ENCODE peak calls at places on chromosomes 1 and 21, in six cellular contexts. One of them, this sample, is unnamed.

GRCh38 chr1:177820213-177820612 is 149.6 kb downstream of the SEC16B start:
- DNase-seq in bronchial epithelial cell: no peak
- DNase-seq in body of pancreas: no peak
- DNase-seq in sigmoid colon: no peak
- DNase-seq in NT2/D1: no peak
- DNase-seq in HFF-Myc: no peak
- DNase-seq in this sample: no peak

GRCh38 chr1:91997607-91998195 is 32.1 kb upstream of the EPHX4 start:
- DNase-seq in bronchial epithelial cell: peak
- DNase-seq in body of pancreas: peak
- DNase-seq in sigmoid colon: no peak
- DNase-seq in NT2/D1: peak
- DNase-seq in HFF-Myc: peak
- DNase-seq in this sample: peak

GRCh38 chr1:214002472-214002871 is 14.7 kb downstream of the PROX1 start:
- DNase-seq in bronchial epithelial cell: peak
- DNase-seq in body of pancreas: no peak
- DNase-seq in sigmoid colon: no peak
- DNase-seq in NT2/D1: no peak
- DNase-seq in HFF-Myc: peak
- DNase-seq in this sample: no peak

GRCh38 chr1:155485945-155486344 is 76.7 kb downstream of the ASH1L start:
- DNase-seq in bronchial epithelial cell: no peak
- DNase-seq in body of pancreas: no peak
- DNase-seq in sigmoid colon: no peak
- DNase-seq in NT2/D1: no peak
- DNase-seq in HFF-Myc: no peak
- DNase-seq in this sample: peak

GRCh38 chr1:214362188-214362882 is 81.4 kb downstream of the SMYD2 start:
- DNase-seq in bronchial epithelial cell: no peak
- DNase-seq in body of pancreas: no peak
- DNase-seq in sigmoid colon: no peak
- DNase-seq in NT2/D1: no peak
- DNase-seq in HFF-Myc: no peak
- DNase-seq in this sample: no peak

GRCh38 chr1:32990887-32991286 is 26.3 kb upstream of the RNF19B start:
- DNase-seq in bronchial epithelial cell: peak
- DNase-seq in body of pancreas: no peak
- DNase-seq in sigmoid colon: peak
- DNase-seq in NT2/D1: no peak
- DNase-seq in HFF-Myc: no peak
- DNase-seq in this sample: no peak

GRCh38 chr1:47189844-47190562 is at the start of gene PDZK1IP1:
- DNase-seq in bronchial epithelial cell: peak
- DNase-seq in body of pancreas: peak
- DNase-seq in sigmoid colon: peak
- DNase-seq in NT2/D1: no peak
- DNase-seq in HFF-Myc: no peak
- DNase-seq in this sample: no peak

GRCh38 chr1:114482585-114482984 is 28.4 kb downstream of the TRIM33 start:
- DNase-seq in bronchial epithelial cell: peak
- DNase-seq in body of pancreas: no peak
- DNase-seq in sigmoid colon: no peak
- DNase-seq in NT2/D1: no peak
- DNase-seq in HFF-Myc: no peak
- DNase-seq in this sample: peak

GRCh38 chr21:46071082-46071481 is 26.8 kb upstream of the COL6A2 start:
- DNase-seq in bronchial epithelial cell: no peak
- DNase-seq in body of pancreas: no peak
- DNase-seq in sigmoid colon: peak
- DNase-seq in NT2/D1: no peak
- DNase-seq in HFF-Myc: no peak
- DNase-seq in this sample: no peak

GRCh38 chr21:45819478-45820170 is 161.9 kb upstream of the COL6A1 start:
- DNase-seq in bronchial epithelial cell: no peak
- DNase-seq in body of pancreas: no peak
- DNase-seq in sigmoid colon: peak
- DNase-seq in NT2/D1: no peak
- DNase-seq in HFF-Myc: no peak
- DNase-seq in this sample: no peak

GRCh38 chr1:159983681-159984080 is 29.6 kb upstream of the SLAMF9 start:
- DNase-seq in bronchial epithelial cell: no peak
- DNase-seq in body of pancreas: no peak
- DNase-seq in sigmoid colon: no peak
- DNase-seq in NT2/D1: no peak
- DNase-seq in HFF-Myc: no peak
- DNase-seq in this sample: no peak

GRCh38 chr1:16144325-16145029 is 11.4 kb downstream of the EPHA2 start:
- DNase-seq in bronchial epithelial cell: no peak
- DNase-seq in body of pancreas: no peak
- DNase-seq in sigmoid colon: no peak
- DNase-seq in NT2/D1: no peak
- DNase-seq in HFF-Myc: no peak
- DNase-seq in this sample: no peak
- H3K4me3 ChIP-seq in bronchial epithelial cell: no peak
- H3K4me3 ChIP-seq in body of pancreas: no peak
- H3K4me3 ChIP-seq in sigmoid colon: no peak
- H3K4me3 ChIP-seq in NT2/D1: no peak
- H3K4me3 ChIP-seq in HFF-Myc: peak
- H3K4me3 ChIP-seq in this sample: no peak

GRCh38 chr1:198677027-198677426 is 38.2 kb downstream of the PTPRC start:
- DNase-seq in bronchial epithelial cell: no peak
- DNase-seq in body of pancreas: no peak
- DNase-seq in sigmoid colon: no peak
- DNase-seq in NT2/D1: no peak
- DNase-seq in HFF-Myc: no peak
- DNase-seq in this sample: no peak
- H3K4me3 ChIP-seq in bronchial epithelial cell: no peak
- H3K4me3 ChIP-seq in body of pancreas: no peak
- H3K4me3 ChIP-seq in sigmoid colon: no peak
- H3K4me3 ChIP-seq in NT2/D1: no peak
- H3K4me3 ChIP-seq in HFF-Myc: no peak
- H3K4me3 ChIP-seq in this sample: peak

GRCh38 chr1:201703646-201704438 is 125.1 kb upstream of the IPO9 start:
- DNase-seq in bronchial epithelial cell: peak
- DNase-seq in body of pancreas: peak
- DNase-seq in sigmoid colon: peak
- DNase-seq in NT2/D1: peak
- DNase-seq in HFF-Myc: no peak
- DNase-seq in this sample: peak
- H3K4me3 ChIP-seq in bronchial epithelial cell: no peak
- H3K4me3 ChIP-seq in body of pancreas: no peak
- H3K4me3 ChIP-seq in sigmoid colon: no peak
- H3K4me3 ChIP-seq in NT2/D1: no peak
- H3K4me3 ChIP-seq in HFF-Myc: no peak
- H3K4me3 ChIP-seq in this sample: no peak

GRCh38 chr1:30684881-30685795 is 38.2 kb downstream of the MATN1 start:
- DNase-seq in bronchial epithelial cell: no peak
- DNase-seq in body of pancreas: peak
- DNase-seq in sigmoid colon: peak
- DNase-seq in NT2/D1: peak
- DNase-seq in HFF-Myc: no peak
- DNase-seq in this sample: no peak
- H3K4me3 ChIP-seq in bronchial epithelial cell: no peak
- H3K4me3 ChIP-seq in body of pancreas: no peak
- H3K4me3 ChIP-seq in sigmoid colon: no peak
- H3K4me3 ChIP-seq in NT2/D1: peak
- H3K4me3 ChIP-seq in HFF-Myc: no peak
- H3K4me3 ChIP-seq in this sample: no peak